ENCODE peak calls at places on chromosomes 3 and 15, in nine cellular contexts. W is AG04450; E is activated gamma-delta T cell treated with anti-CD3 and anti-CD28 coated beads, Interleukin-2, amount 50 U/mL, for 16 hours; Y is T follicular helper cell; R is activated T-cell treated with anti-CD3 and anti-CD28 coated beads for 1 hour; J is heart left ventricle; C is central memory CD4-positive, alpha-beta T cell; Q is stimulated activated CD4-positive, alpha-beta T cell treated with anti-CD3 and anti-CD28 coated beads, Interleukin-12 subunit alpha, Interleukin-12 subunit beta, amount 100 ng/mL, for 4 hours; H is cardiac fibroblast. S is an unnamed sample.

GRCh38 chr3:2889772-2890171 is 220.4 kb downstream of the IL5RA start:
- DNase-seq in W (no peak), E (no peak), Y (no peak), R (no peak), J (no peak), C (no peak), Q (no peak), H (no peak), S (no peak)

GRCh38 chr15:48897144-48897814 is 19.3 kb downstream of the EID1 start:
- DNase-seq in W (peak; percentile 48), E (no peak), Y (no peak), R (no peak), J (no peak), C (no peak), Q (no peak), H (peak; percentile 73), S (no peak)

GRCh38 chr15:24954783-24955548 is at the start of the genes SNRPN and SNURF:
- DNase-seq in W (peak; percentile 38), E (peak; percentile 31), Y (peak; percentile 51), R (peak; percentile 45), J (peak; percentile 90), C (peak; percentile 58), Q (peak; percentile 62), H (peak; percentile 78), S (peak; percentile 46)

GRCh38 chr15:66619152-66619903 is 53.5 kb upstream of the LCTL start:
- DNase-seq in W (peak; percentile 38), E (no peak), Y (peak; percentile 9), R (peak; percentile 17), J (peak; percentile 85), C (no peak), Q (peak; percentile 28), H (peak; percentile 83), S (peak; percentile 9)

GRCh38 chr3:185718736-185719456 is 105.9 kb downstream of the IGF2BP2 start:
- DNase-seq in W (no peak), E (no peak), Y (no peak), R (no peak), J (no peak), C (no peak), Q (no peak), H (no peak), S (no peak)

GRCh38 chr3:105364113-105364512 is 2.6 kb upstream of the ALCAM start:
- DNase-seq in W (no peak), E (no peak), Y (no peak), R (no peak), J (no peak), C (no peak), Q (no peak), H (no peak), S (no peak)

GRCh38 chr3:53592862-53593261 is 98.5 kb downstream of the CACNA1D start:
- DNase-seq in W (no peak), E (no peak), Y (no peak), R (no peak), J (no peak), C (no peak), Q (no peak), H (no peak), S (no peak)

GRCh38 chr15:81146454-81146853 is 12.4 kb downstream of the CFAP161 start:
- DNase-seq in W (no peak), E (no peak), Y (no peak), R (no peak), J (no peak), C (no peak), Q (no peak), H (no peak), S (no peak)

GRCh38 chr3:186683996-186684395 is 18.2 kb downstream of the HRG start:
- DNase-seq in W (no peak), E (no peak), Y (no peak), R (no peak), J (no peak), C (no peak), Q (no peak), H (no peak), S (no peak)

GRCh38 chr15:70853855-70854668 is at the start of gene LARP6:
- DNase-seq in W (no peak), E (no peak), Y (no peak), R (no peak), J (peak; percentile 82), C (no peak), Q (peak; percentile 28), H (peak; percentile 60), S (no peak)

GRCh38 chr3:71258116-71258515 is 325.4 kb downstream of the FOXP1 start:
- DNase-seq in W (peak; percentile 27), E (no peak), Y (no peak), R (no peak), J (no peak), C (no peak), Q (no peak), H (peak; percentile 61), S (no peak)

GRCh38 chr15:26686547-26687187 is 86.2 kb downstream of the GABRB3 start:
- DNase-seq in W (no peak), E (no peak), Y (no peak), R (no peak), J (no peak), C (no peak), Q (no peak), H (no peak), S (no peak)

S was measured in activated CD4-positive, alpha-beta T cell treated with anti-CD3 and anti-CD28 coated beads for 24 hours.